ENCODE peak calls at places on chromosomes 3 and 15, in seven cellular contexts. One of them, this sample, is unnamed.

GRCh38 chr15:85128636-85129035 is 147.0 kb downstream of the PDE8A start:
- DNase-seq in BJ: no peak
- DNase-seq in activated T-helper 1 cell treated with anti-CD3 and anti-CD28 coated beads, Interleukin-2, amount 50 U/mL, for 16 hours: no peak
- DNase-seq in GM04504: no peak
- DNase-seq in cardiac septum: no peak
- DNase-seq in NCI-H1105: no peak
- DNase-seq in left cardiac atrium: no peak
- DNase-seq in this sample: no peak

GRCh38 chr3:183185696-183186095 is 23.2 kb upstream of the LAMP3 start:
- DNase-seq in BJ: peak
- DNase-seq in activated T-helper 1 cell treated with anti-CD3 and anti-CD28 coated beads, Interleukin-2, amount 50 U/mL, for 16 hours: no peak
- DNase-seq in GM04504: peak
- DNase-seq in cardiac septum: no peak
- DNase-seq in NCI-H1105: no peak
- DNase-seq in left cardiac atrium: no peak
- DNase-seq in this sample: no peak

GRCh38 chr3:178036745-178037144 is 499.5 kb upstream of the KCNMB2 start:
- DNase-seq in BJ: peak
- DNase-seq in activated T-helper 1 cell treated with anti-CD3 and anti-CD28 coated beads, Interleukin-2, amount 50 U/mL, for 16 hours: no peak
- DNase-seq in GM04504: no peak
- DNase-seq in cardiac septum: no peak
- DNase-seq in NCI-H1105: no peak
- DNase-seq in left cardiac atrium: no peak
- DNase-seq in this sample: no peak

GRCh38 chr15:71080705-71081104 is 34.6 kb upstream of the THSD4 start:
- DNase-seq in BJ: peak
- DNase-seq in activated T-helper 1 cell treated with anti-CD3 and anti-CD28 coated beads, Interleukin-2, amount 50 U/mL, for 16 hours: no peak
- DNase-seq in GM04504: peak
- DNase-seq in cardiac septum: no peak
- DNase-seq in NCI-H1105: no peak
- DNase-seq in left cardiac atrium: no peak
- DNase-seq in this sample: no peak

GRCh38 chr3:45664558-45664957 is 24.6 kb upstream of the SACM1L start:
- DNase-seq in BJ: no peak
- DNase-seq in activated T-helper 1 cell treated with anti-CD3 and anti-CD28 coated beads, Interleukin-2, amount 50 U/mL, for 16 hours: peak
- DNase-seq in GM04504: no peak
- DNase-seq in cardiac septum: no peak
- DNase-seq in NCI-H1105: no peak
- DNase-seq in left cardiac atrium: no peak
- DNase-seq in this sample: peak

GRCh38 chr15:69499521-69500201 is 47.0 kb downstream of the RPLP1 start:
- DNase-seq in BJ: no peak
- DNase-seq in activated T-helper 1 cell treated with anti-CD3 and anti-CD28 coated beads, Interleukin-2, amount 50 U/mL, for 16 hours: no peak
- DNase-seq in GM04504: no peak
- DNase-seq in cardiac septum: peak
- DNase-seq in NCI-H1105: no peak
- DNase-seq in left cardiac atrium: peak
- DNase-seq in this sample: no peak

GRCh38 chr15:33360876-33361275 is 50.1 kb downstream of the RYR3 start:
- DNase-seq in BJ: no peak
- DNase-seq in activated T-helper 1 cell treated with anti-CD3 and anti-CD28 coated beads, Interleukin-2, amount 50 U/mL, for 16 hours: no peak
- DNase-seq in GM04504: no peak
- DNase-seq in cardiac septum: no peak
- DNase-seq in NCI-H1105: no peak
- DNase-seq in left cardiac atrium: no peak
- DNase-seq in this sample: no peak

GRCh38 chr3:46089237-46090011 is 62.1 kb upstream of the XCR1 start:
- DNase-seq in BJ: peak
- DNase-seq in activated T-helper 1 cell treated with anti-CD3 and anti-CD28 coated beads, Interleukin-2, amount 50 U/mL, for 16 hours: no peak
- DNase-seq in GM04504: peak
- DNase-seq in cardiac septum: peak
- DNase-seq in NCI-H1105: no peak
- DNase-seq in left cardiac atrium: peak
- DNase-seq in this sample: peak

GRCh38 chr15:66080791-66081475 is 172.6 kb downstream of the MEGF11 start:
- DNase-seq in BJ: no peak
- DNase-seq in activated T-helper 1 cell treated with anti-CD3 and anti-CD28 coated beads, Interleukin-2, amount 50 U/mL, for 16 hours: no peak
- DNase-seq in GM04504: peak
- DNase-seq in cardiac septum: no peak
- DNase-seq in NCI-H1105: no peak
- DNase-seq in left cardiac atrium: peak
- DNase-seq in this sample: no peak

GRCh38 chr3:132803889-132804288 is 81.7 kb upstream of the NPHP3 start:
- DNase-seq in BJ: no peak
- DNase-seq in activated T-helper 1 cell treated with anti-CD3 and anti-CD28 coated beads, Interleukin-2, amount 50 U/mL, for 16 hours: no peak
- DNase-seq in GM04504: no peak
- DNase-seq in cardiac septum: no peak
- DNase-seq in NCI-H1105: no peak
- DNase-seq in left cardiac atrium: no peak
- DNase-seq in this sample: no peak

GRCh38 chr3:101117981-101118380 is 124.8 kb upstream of the ABI3BP start:
- DNase-seq in BJ: no peak
- DNase-seq in activated T-helper 1 cell treated with anti-CD3 and anti-CD28 coated beads, Interleukin-2, amount 50 U/mL, for 16 hours: no peak
- DNase-seq in GM04504: peak
- DNase-seq in cardiac septum: no peak
- DNase-seq in NCI-H1105: no peak
- DNase-seq in left cardiac atrium: no peak
- DNase-seq in this sample: no peak